ENCODE peak calls at places on chromosomes 7 and 10, in six cellular contexts. T, Z, Y, N, U and M are unnamed samples.

GRCh38 chr10:77602913-77603528 is 34.6 kb downstream of the KCNMA1 start:
- DNase-seq in N (no peak), Y (no peak), U (no peak), Z (peak), T (no peak), M (no peak)

GRCh38 chr7:1725199-1725701 is 55.2 kb downstream of the ELFN1 start:
- DNase-seq in U (no peak), T (peak), Y (no peak), N (no peak), Z (no peak), M (no peak)

GRCh38 chr7:36962367-36962766 is 238.1 kb upstream of the AOAH start:
- DNase-seq in Y (no peak), T (no peak), Z (no peak), U (no peak), N (no peak), M (no peak)

GRCh38 chr10:110221721-110222261 is 14.4 kb downstream of the MXI1 start:
- DNase-seq in Z (peak), Y (peak), N (peak), U (no peak), T (peak), M (peak)

GRCh38 chr10:111525696-111526095 is 448.9 kb downstream of the ADRA2A start:
- DNase-seq in Z (no peak), U (no peak), N (no peak), T (no peak), Y (no peak), M (no peak)

GRCh38 chr7:31059551-31059950 is 7.4 kb downstream of the ADCYAP1R1 start:
- DNase-seq in Z (no peak), Y (no peak), U (no peak), T (no peak), N (no peak), M (no peak)

GRCh38 chr7:117781707-117782106 is 91.5 kb downstream of the CTTNBP2 start:
- DNase-seq in Y (no peak), T (no peak), N (no peak), Z (peak), U (no peak), M (peak)

GRCh38 chr10:91978585-91978984 is 55.0 kb downstream of the BTAF1 start:
- DNase-seq in T (no peak), Y (no peak), N (no peak), Z (no peak), U (no peak), M (no peak)

GRCh38 chr10:32548208-32548607 is 102.3 kb downstream of the CCDC7 start:
- DNase-seq in Z (no peak), U (no peak), N (no peak), T (no peak), Y (no peak), M (no peak)

GRCh38 chr10:29619273-29619672 is 15.5 kb downstream of the SVIL start:
- DNase-seq in Z (peak), Y (no peak), U (no peak), N (no peak), T (no peak), M (no peak)

GRCh38 chr10:100131571-100131970 is 49.9 kb upstream of the CPN1 start:
- DNase-seq in U (no peak), Y (no peak), T (no peak), N (no peak), Z (no peak), M (no peak)

GRCh38 chr7:33705333-33705833 is 200.0 kb upstream of the BMPER start:
- DNase-seq in U (peak), Z (no peak), N (no peak), Y (no peak), T (no peak), M (no peak)

GRCh38 chr10:29113251-29113945 is 175.5 kb upstream of the LYZL1 start:
- DNase-seq in U (no peak), Y (no peak), N (no peak), T (no peak), Z (no peak), M (no peak)

GRCh38 chr10:30589441-30589840 is 40.1 kb downstream of the LYZL2 start:
- DNase-seq in N (no peak), Z (no peak), Y (peak), U (no peak), T (no peak), M (no peak)

GRCh38 chr7:137411446-137411845 is 67.9 kb upstream of the PTN start:
- DNase-seq in Y (no peak), N (no peak), Z (no peak), T (no peak), U (no peak), M (no peak)

GRCh38 chr7:157757776-157758467 is 421.1 kb downstream of the DNAJB6 start:
- DNase-seq in U (no peak), N (no peak), T (peak), Y (no peak), Z (no peak), M (no peak)

GRCh38 chr10:52483587-52483986 is 169.5 kb downstream of the DKK1 start:
- DNase-seq in Y (no peak), T (no peak), N (no peak), U (no peak), Z (no peak), M (no peak)

GRCh38 chr10:58570307-58570723 is 57.6 kb downstream of the BICC1 start:
- DNase-seq in N (no peak), T (no peak), Z (peak), Y (no peak), U (no peak), M (no peak)

GRCh38 chr7:155323001-155323638 is 25.4 kb downstream of the INSIG1 start:
- DNase-seq in Y (no peak), T (no peak), Z (no peak), U (no peak), N (no peak), M (no peak)

GRCh38 chr7:50696810-50697582 is 85.7 kb downstream of the GRB10 start:
- DNase-seq in Y (no peak), N (peak), U (no peak), Z (no peak), T (no peak), M (no peak)

GRCh38 chr10:97280783-97281182 is 11.7 kb downstream of the ARHGAP19 start:
- DNase-seq in U (no peak), Z (no peak), Y (no peak), N (no peak), T (no peak), M (no peak)

GRCh38 chr7:70698219-70698832 is 433.6 kb upstream of the GALNT17 start:
- DNase-seq in Y (no peak), Z (peak), N (peak), T (no peak), U (no peak), M (peak)

GRCh38 chr10:82811621-82812020 is 936.6 kb downstream of the NRG3 start:
- DNase-seq in Y (no peak), N (peak), T (no peak), Z (no peak), U (peak), M (peak)

GRCh38 chr10:111231779-111232178 is 154.9 kb downstream of the ADRA2A start:
- DNase-seq in U (no peak), N (no peak), T (no peak), Y (no peak), Z (no peak), M (no peak)

GRCh38 chr10:12041766-12042408 is 722 bp downstream of the UPF2 start:
- DNase-seq in U (no peak), T (no peak), Z (peak), Y (no peak), N (peak), M (peak)

GRCh38 chr10:113047963-113048781 is 98.1 kb downstream of the TCF7L2 start:
- DNase-seq in U (no peak), T (no peak), N (no peak), Y (no peak), Z (no peak), M (no peak)

GRCh38 chr10:90424730-90425129 is 433.1 kb downstream of the HTR7 start:
- DNase-seq in Y (no peak), U (no peak), N (no peak), T (no peak), Z (peak), M (no peak)

GRCh38 chr7:25519962-25520562 is 291.8 kb upstream of the NPVF start:
- DNase-seq in N (no peak), U (no peak), Z (no peak), T (no peak), Y (no peak), M (no peak)

GRCh38 chr7:75565129-75565528 is 73.0 kb downstream of the SPDYE5 start:
- DNase-seq in T (no peak), Y (no peak), N (peak), Z (peak), U (no peak), M (peak)

GRCh38 chr10:112658900-112659328 is 211.9 kb downstream of the VTI1A start:
- DNase-seq in Z (no peak), N (peak), T (no peak), U (no peak), Y (no peak), M (peak)

GRCh38 chr10:31152421-31153133 is 120.9 kb upstream of the ZNF438 start:
- DNase-seq in N (no peak), T (no peak), U (no peak), Y (no peak), Z (no peak), M (no peak)

GRCh38 chr7:108611268-108611667 is 41.6 kb downstream of the DNAJB9 start:
- DNase-seq in U (no peak), N (no peak), Z (no peak), Y (no peak), T (no peak), M (no peak)

GRCh38 chr10:3853547-3853989 is 68.6 kb upstream of the KLF6 start:
- DNase-seq in Y (peak), T (no peak), U (no peak), Z (no peak), N (peak), M (peak)

GRCh38 chr10:3848768-3849643 is 64.0 kb upstream of the KLF6 start:
- DNase-seq in N (no peak), T (no peak), U (no peak), Z (peak), Y (no peak), M (peak)

GRCh38 chr10:3853016-3853415 is 68.0 kb upstream of the KLF6 start:
- DNase-seq in Y (no peak), N (no peak), U (no peak), T (peak), Z (no peak), M (no peak)

GRCh38 chr10:3850999-3851937 is 66.3 kb upstream of the KLF6 start:
- DNase-seq in U (no peak), T (no peak), Y (no peak), N (peak), Z (peak), M (peak)

DNA sequence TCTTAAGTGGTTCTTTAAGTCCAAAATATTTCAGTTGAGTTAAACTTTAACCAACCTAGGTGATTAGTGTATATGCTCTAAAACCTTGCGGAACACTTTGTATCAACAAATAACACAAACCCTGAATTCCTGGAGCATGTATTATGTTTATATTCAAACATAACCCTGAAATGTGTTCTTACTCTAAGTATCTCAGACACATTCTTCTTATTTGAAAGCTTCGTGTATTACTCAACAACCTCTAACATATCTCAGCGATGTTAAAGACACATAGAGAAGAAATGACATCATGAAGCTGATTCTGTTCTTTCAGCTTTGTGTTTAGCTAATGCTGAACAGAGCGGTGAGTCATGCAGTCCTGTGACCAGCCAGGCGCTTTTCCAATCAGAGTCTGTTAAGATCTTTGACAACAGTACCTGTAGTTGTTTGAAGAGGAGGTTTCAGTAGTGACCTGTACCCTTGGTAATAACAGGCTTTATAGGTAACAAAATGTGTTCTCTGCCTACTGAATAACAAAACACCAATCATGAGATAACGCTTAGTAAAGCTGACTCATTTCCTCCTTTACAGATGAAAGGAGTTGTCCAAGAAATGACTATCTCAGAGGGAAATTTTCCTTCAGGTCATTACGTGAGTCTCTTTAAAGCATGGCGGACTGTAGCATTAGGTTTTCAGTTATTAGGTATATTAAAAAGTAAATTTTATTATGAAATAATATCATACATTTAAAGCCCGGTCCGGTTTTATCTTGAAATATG is 67.3 kb upstream of the KLF6 start:
- DNase-seq in N (peak), Z (peak), Y (peak), T (no peak), U (no peak), M (peak)
- H3K4me3 ChIP-seq in N (no peak), Z (no peak), Y (no peak), T (no peak), U (no peak), M (no peak)

GRCh38 chr7:379456-380225 is 89.7 kb downstream of the FOXL3 start:
- DNase-seq in T (peak), U (no peak), Z (no peak), Y (peak), N (no peak), M (no peak)

GRCh38 chr7:378041-378420 is 88.1 kb downstream of the FOXL3 start:
- DNase-seq in T (no peak), U (no peak), N (no peak), Y (peak), Z (no peak), M (no peak)

GRCh38 chr7:377069-378040 is 87.4 kb downstream of the FOXL3 start:
- DNase-seq in Y (peak), U (no peak), Z (no peak), N (no peak), T (peak), M (no peak)

GRCh38 chr7:380226-380550 is 90.2 kb downstream of the FOXL3 start:
- DNase-seq in T (no peak), U (no peak), Z (no peak), N (no peak), Y (no peak), M (no peak)

DNA sequence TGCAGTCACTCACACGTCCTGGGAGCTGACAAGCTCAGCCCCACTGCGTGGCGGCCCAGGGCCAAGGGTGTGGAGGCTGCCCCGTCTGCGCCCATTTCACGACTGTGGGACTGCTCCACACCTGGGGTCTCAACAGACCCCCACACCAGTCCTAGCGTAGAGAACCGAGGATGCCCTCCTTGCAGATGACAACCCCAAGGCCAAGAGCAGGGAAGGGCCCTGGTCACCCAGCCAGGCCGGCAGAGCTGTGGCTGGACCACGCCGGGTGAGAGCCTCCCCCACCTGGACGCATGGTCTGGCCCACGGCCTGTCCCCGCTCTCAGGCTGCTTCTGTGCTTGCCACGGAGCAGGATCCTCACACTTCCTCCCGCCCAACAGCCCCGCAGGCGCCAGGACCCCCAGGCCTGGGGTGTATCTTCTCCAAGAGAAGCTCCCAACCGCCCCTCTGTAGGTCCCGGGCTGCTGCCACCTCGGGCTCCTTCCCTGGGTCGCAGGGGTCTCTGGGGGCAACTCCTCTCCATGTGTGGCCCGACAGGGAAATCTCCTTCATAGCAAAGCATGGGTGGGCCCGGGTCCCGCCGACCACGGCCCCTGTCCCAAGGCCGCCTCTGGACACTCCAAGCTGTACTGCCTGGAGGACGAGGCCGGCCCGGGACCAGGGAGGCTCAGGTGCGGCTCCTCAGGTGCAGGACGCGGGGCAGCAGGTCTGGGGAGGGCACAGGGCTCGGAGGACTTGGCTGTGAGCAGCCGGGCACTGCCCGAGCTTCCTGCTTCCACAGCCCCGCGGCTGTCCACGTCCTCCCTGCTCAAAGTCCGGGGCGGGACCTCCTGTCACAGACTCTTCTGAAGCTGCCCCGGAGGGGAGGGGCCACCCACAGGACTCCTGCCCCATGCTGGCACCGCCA is 88.8 kb downstream of the FOXL3 start:
- DNase-seq in Z (no peak), Y (peak), U (no peak), T (peak), N (no peak), M (no peak)
- H3K4me3 ChIP-seq in Z (no peak), Y (peak), U (peak), T (no peak), N (no peak), M (no peak)

GRCh38 chr10:10798021-10798420 is 219.7 kb upstream of the CELF2 start:
- DNase-seq in Y (no peak), T (no peak), Z (no peak), U (no peak), N (no peak), M (no peak)
- H3K4me3 ChIP-seq in Y (peak), T (no peak), Z (no peak), U (no peak), N (no peak), M (no peak)

DNA sequence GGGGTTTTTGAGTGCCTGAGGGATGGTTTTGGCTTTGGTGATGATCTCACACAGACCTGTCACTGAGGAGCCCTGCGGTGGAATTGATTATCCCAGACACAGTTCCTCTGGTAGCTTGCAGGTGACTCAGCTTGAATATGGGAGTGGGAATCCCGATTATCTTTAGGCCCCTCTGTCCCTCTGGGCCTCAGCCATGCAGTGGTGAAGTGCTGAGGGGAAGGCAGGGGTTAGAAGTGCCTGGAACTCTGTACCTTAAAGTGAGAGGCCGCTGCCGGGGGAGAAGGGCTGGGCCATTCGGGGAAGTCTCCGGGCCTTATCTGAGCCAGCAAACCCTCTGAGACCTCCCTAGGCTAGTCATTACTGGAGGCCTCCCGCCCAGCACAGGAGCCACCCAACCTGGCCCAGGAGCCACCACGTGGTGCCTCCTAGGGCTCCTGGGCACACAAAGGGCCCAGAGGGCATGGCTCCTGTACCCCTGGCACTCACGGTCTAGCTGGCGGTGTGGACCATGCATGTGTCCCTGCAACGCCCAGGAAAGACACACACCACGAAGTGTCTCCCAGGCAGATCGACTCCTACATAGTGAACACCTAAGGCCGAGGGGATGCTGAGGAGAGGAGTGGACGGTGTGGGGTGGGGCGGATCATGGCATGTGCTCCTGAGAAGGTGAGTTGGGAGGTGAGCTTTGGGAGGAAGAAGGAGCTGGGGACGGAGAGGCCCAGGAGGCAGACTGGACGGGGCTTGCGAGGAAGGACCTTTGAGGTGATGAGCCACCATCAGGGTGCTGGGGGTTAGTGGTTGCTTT is 56.2 kb downstream of the HK1 start:
- DNase-seq in N (no peak), Z (no peak), U (no peak), T (peak), Y (no peak), M (no peak)
- H3K4me3 ChIP-seq in N (no peak), Z (no peak), U (no peak), T (no peak), Y (no peak), M (no peak)

GRCh38 chr7:130140551-130141160 is 64.5 kb downstream of the TMEM209 start:
- DNase-seq in T (peak), Y (no peak), N (no peak), Z (no peak), U (no peak), M (no peak)
- H3K4me3 ChIP-seq in T (no peak), Y (peak), N (no peak), Z (no peak), U (peak), M (no peak)